ENCODE peak calls at places on chromosome 20, in six cellular contexts. O is hepatocyte, A is BJ, L is lower leg skin, E is psoas muscle, C is IMR-90. P is an unnamed sample.

GRCh38 chr20:59519707-59520014 is 84.7 kb upstream of the PHACTR3 start:
- DNase-seq in A (no peak), C (no peak), E (no peak), O (no peak), L (no peak), P (no peak)

GRCh38 chr20:60428651-60429050 is 470.4 kb downstream of the CDH26 start:
- DNase-seq in O (no peak), C (no peak), A (no peak), L (no peak), E (no peak), P (no peak)

GRCh38 chr20:24450646-24451376 is 18.6 kb upstream of the SYNDIG1 start:
- DNase-seq in C (no peak), A (no peak), L (no peak), E (no peak), O (no peak), P (no peak)

GRCh38 chr20:37523012-37523391 is 2.0 kb downstream of the NNAT start:
- DNase-seq in L (no peak), C (no peak), A (no peak), E (peak), O (no peak), P (no peak)

GRCh38 chr20:39069976-39070375 is 107.8 kb downstream of the DHX35 start:
- DNase-seq in C (peak), O (no peak), E (no peak), L (no peak), A (no peak), P (no peak)

GRCh38 chr20:41173791-41174341 is 36.5 kb downstream of the PLCG1 start:
- DNase-seq in E (peak), C (no peak), O (no peak), A (no peak), L (no peak), P (no peak)

GRCh38 chr20:56924976-56925695 is 296.0 kb downstream of the TFAP2C start:
- DNase-seq in E (no peak), C (no peak), A (no peak), L (no peak), O (peak), P (peak)

GRCh38 chr20:59063358-59064213 is 21.0 kb upstream of the PRELID3B start:
- DNase-seq in E (no peak), O (peak), A (no peak), L (no peak), C (peak), P (peak)

GRCh38 chr20:24698189-24698588 is 228.8 kb downstream of the SYNDIG1 start:
- DNase-seq in A (no peak), L (peak), C (no peak), O (no peak), E (no peak), P (no peak)

GRCh38 chr20:42531675-42531985 is 658.1 kb downstream of the PTPRT start:
- DNase-seq in O (no peak), E (no peak), L (no peak), A (no peak), C (no peak), P (peak)

GRCh38 chr20:46204594-46205205 is 86.6 kb downstream of the CD40 start:
- DNase-seq in A (no peak), O (no peak), C (no peak), E (no peak), L (no peak), P (no peak)

GRCh38 chr20:56160956-56161355 is 87.6 kb upstream of the MC3R start:
- DNase-seq in E (no peak), L (no peak), C (no peak), O (no peak), A (no peak), P (no peak)

GRCh38 chr20:25084616-25085187 is 2.8 kb upstream of the VSX1 start:
- DNase-seq in L (no peak), A (no peak), O (no peak), E (peak), C (no peak), P (peak)

GRCh38 chr20:10644458-10645204 is 29.2 kb downstream of the JAG1 start:
- DNase-seq in C (no peak), A (no peak), O (no peak), L (no peak), E (no peak), P (no peak)

GRCh38 chr20:64154590-64155257 is 9.5 kb upstream of the MYT1 start:
- DNase-seq in C (no peak), E (no peak), L (no peak), O (no peak), A (no peak), P (no peak)

GRCh38 chr20:2874456-2874855 is 1.2 kb downstream of the PTPRA start:
- DNase-seq in A (no peak), E (no peak), O (no peak), L (no peak), C (peak), P (peak)

GRCh38 chr20:13821876-13822275 is 37.0 kb downstream of the NDUFAF5 start:
- DNase-seq in A (peak), O (no peak), E (no peak), C (no peak), L (peak), P (no peak)

GRCh38 chr20:62735331-62735821 is 26.7 kb downstream of the NTSR1 start:
- DNase-seq in A (no peak), L (no peak), O (no peak), E (peak), C (no peak), P (no peak)

GRCh38 chr20:21901470-21902275 is 196.2 kb downstream of the PAX1 start:
- DNase-seq in O (peak), A (no peak), L (peak), E (peak), C (no peak), P (no peak)

GRCh38 chr20:32332614-32333013 is 25.5 kb upstream of the ASXL1 start:
- DNase-seq in L (no peak), O (no peak), E (no peak), C (peak), A (no peak), P (no peak)

GRCh38 chr20:3502878-3503277 is 32.1 kb downstream of the ATRN start:
- DNase-seq in O (no peak), E (no peak), L (no peak), A (no peak), C (no peak), P (no peak)

GRCh38 chr20:32513031-32513866 is 71.9 kb downstream of the NOL4L start:
- DNase-seq in C (no peak), L (no peak), O (no peak), E (no peak), A (no peak), P (no peak)

GRCh38 chr20:57335392-57335791 is 5.8 kb downstream of the SPO11 start:
- DNase-seq in O (no peak), E (no peak), C (no peak), L (no peak), A (no peak), P (no peak)

GRCh38 chr20:40029589-40029988 is 659.4 kb downstream of the MAFB start:
- DNase-seq in O (no peak), C (no peak), E (no peak), L (no peak), A (no peak), P (no peak)

GRCh38 chr20:15339264-15339663 is 1001.9 kb upstream of the FLRT3 start:
- DNase-seq in E (no peak), A (no peak), C (no peak), O (no peak), L (peak), P (no peak)

GRCh38 chr20:31484001-31484400 is 8.9 kb downstream of the REM1 start:
- DNase-seq in E (peak), C (no peak), A (no peak), O (no peak), L (no peak), P (no peak)

GRCh38 chr20:58585753-58586540 is 65.1 kb upstream of the STX16 start:
- DNase-seq in E (no peak), O (no peak), A (no peak), L (no peak), C (no peak), P (no peak)

GRCh38 chr20:11917663-11918062 is at the start of gene BTBD3:
- DNase-seq in E (peak), O (peak), L (peak), A (no peak), C (peak), P (peak)

GRCh38 chr20:59004763-59005522 is 2.1 kb downstream of the CTSZ start:
- DNase-seq in C (no peak), E (peak), A (no peak), L (no peak), O (no peak), P (no peak)

GRCh38 chr20:38177201-38177600 is 12.1 kb upstream of the TGM2 start:
- DNase-seq in L (no peak), E (no peak), C (no peak), O (no peak), A (no peak), P (no peak)

GRCh38 chr20:40497781-40498691 is 191.0 kb downstream of the MAFB start:
- DNase-seq in C (no peak), E (peak), A (no peak), L (peak), O (no peak), P (no peak)

GRCh38 chr20:63106108-63106764 is 99.5 kb upstream of the BHLHE23 start:
- DNase-seq in L (no peak), A (no peak), O (no peak), C (peak), E (no peak), P (no peak)

GRCh38 chr20:38167851-38168760 is 3.0 kb upstream of the TGM2 start:
- DNase-seq in E (peak), L (no peak), O (peak), C (peak), A (peak), P (peak)

GRCh38 chr20:10357974-10358373 is 76.0 kb downstream of the MKKS start:
- DNase-seq in A (no peak), C (peak), L (no peak), O (no peak), E (no peak), P (peak)

GRCh38 chr20:16415079-16415478 is 158.2 kb downstream of the KIF16B start:
- DNase-seq in C (peak), E (no peak), A (no peak), L (no peak), O (no peak), P (no peak)

GRCh38 chr20:58310291-58310782 is 822 bp downstream of the RAB22A start:
- DNase-seq in L (no peak), E (no peak), O (peak), C (peak), A (no peak), P (no peak)

GRCh38 chr20:4027590-4028265 is 12.4 kb upstream of the RNF24 start:
- DNase-seq in O (no peak), C (no peak), L (no peak), A (no peak), E (no peak), P (no peak)

GRCh38 chr20:1184638-1185315 is at the start of gene TMEM74B:
- DNase-seq in E (no peak), L (no peak), C (no peak), O (peak), A (no peak), P (peak)
- H3K4me3 ChIP-seq in E (peak), L (peak), C (peak), O (peak), A (peak), P (peak)

DNA sequence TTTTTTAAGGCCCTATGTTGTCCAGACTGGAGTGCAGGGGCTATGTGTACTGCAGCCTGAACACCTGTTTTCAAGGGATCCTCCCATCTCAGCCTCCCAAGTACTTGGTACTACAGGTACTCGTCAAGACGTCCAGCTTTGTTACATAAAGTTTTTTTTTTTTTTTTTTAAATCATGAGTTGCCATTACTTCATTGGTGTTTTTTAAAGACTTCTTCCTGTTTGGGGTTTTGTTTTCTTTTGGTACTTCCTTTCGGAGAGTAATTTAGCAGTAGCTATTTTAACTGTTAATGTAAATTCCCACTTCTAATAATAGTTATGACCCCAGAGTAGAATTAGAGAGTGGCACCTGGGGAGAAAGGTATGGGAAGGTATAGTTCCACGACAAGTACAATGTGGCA is 10.5 kb downstream of the ZNFX1 start:
- DNase-seq in C (no peak), L (no peak), A (no peak), E (no peak), O (peak), P (no peak)
- H3K4me3 ChIP-seq in C (no peak), L (no peak), A (no peak), E (peak), O (no peak), P (no peak)

GRCh38 chr20:44642203-44643153 is 9.0 kb downstream of the ADA start:
- DNase-seq in L (peak), A (no peak), C (peak), E (peak), O (peak), P (peak)
- H3K4me3 ChIP-seq in L (no peak), A (no peak), C (no peak), E (peak), O (no peak), P (no peak)

GRCh38 chr20:8709627-8710026 is 359.3 kb upstream of the PLCB4 start:
- DNase-seq in L (no peak), O (no peak), E (no peak), A (no peak), C (no peak), P (no peak)
- H3K4me3 ChIP-seq in L (no peak), O (no peak), E (no peak), A (no peak), C (no peak), P (no peak)

DNA sequence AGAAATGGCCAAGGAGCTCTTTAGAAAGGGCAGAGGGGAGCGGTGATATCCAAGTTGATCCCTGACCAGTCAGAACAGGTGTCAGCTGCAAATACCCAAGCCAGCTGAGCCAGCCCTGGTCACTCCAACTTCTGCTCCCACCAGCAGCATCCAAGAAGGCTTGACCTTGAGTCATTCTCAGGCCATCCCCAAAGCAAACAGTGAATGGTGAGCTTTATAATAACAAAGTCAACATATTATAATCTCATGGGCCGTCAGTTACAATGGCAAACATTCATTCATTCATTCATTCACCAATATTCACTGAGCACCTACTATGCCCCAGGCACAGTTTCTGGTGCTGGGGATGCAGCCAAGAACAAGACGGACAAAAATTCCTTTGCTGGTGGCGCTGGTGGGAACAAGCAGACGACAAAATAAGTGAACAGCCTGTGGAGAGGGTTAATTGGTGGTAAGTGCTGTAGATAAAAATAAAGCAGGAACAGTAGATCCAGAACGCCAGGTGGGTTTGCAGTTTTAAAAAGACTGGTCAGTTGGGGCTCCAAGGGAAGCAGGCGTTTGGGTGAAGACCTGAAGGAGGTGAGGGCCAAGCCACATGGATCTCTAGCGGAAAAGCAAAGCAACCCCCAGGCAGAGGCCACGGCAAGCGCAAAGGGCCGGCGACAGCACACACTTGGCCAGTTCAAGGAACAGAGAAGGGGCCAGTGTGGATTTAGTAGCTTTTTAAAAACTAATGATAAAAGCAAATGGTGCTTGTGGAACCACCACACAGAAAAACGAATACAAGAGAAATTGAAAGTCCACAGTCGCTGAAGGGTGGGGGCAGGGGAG is 131.8 kb upstream of the PTPN1 start:
- DNase-seq in A (no peak), L (no peak), O (no peak), E (no peak), C (peak), P (no peak)
- H3K4me3 ChIP-seq in A (no peak), L (no peak), O (no peak), E (peak), C (no peak), P (no peak)

DNA sequence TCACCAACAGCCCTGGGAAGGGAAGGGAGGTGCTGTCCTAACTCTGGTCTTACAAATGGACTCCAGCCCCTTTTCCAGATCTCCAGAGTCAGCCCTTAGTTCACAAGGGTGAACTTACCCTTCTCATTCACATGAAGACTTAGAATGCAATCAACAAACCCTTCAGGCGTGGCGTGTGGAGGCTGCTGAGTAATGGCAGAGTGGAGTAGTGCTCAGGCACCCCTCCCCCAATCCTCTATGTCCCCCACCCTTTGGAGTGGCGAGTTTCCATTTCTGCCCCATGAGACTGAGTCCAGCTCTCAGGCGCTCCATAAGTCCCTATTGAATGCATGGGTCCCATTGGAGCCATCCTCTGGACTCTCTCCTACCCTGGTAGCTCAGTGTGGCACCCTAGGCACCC is 3.3 kb downstream of the SNAI1 start:
- DNase-seq in A (no peak), C (no peak), E (no peak), O (no peak), L (no peak), P (no peak)
- H3K4me3 ChIP-seq in A (peak), C (no peak), E (peak), O (no peak), L (no peak), P (no peak)

GRCh38 chr20:53773792-53774371 is 180.2 kb upstream of the ZNF217 start:
- DNase-seq in L (no peak), C (peak), A (peak), O (peak), E (no peak), P (no peak)

GRCh38 chr20:53764416-53764800 is 170.8 kb upstream of the ZNF217 start:
- DNase-seq in L (no peak), C (no peak), E (no peak), O (no peak), A (no peak), P (no peak)

GRCh38 chr20:53767206-53767924 is 173.7 kb upstream of the ZNF217 start:
- DNase-seq in C (no peak), L (no peak), A (no peak), O (peak), E (no peak), P (no peak)

GRCh38 chr20:53768329-53768728 is 174.7 kb upstream of the ZNF217 start:
- DNase-seq in E (no peak), L (no peak), O (no peak), C (no peak), A (no peak), P (peak)

GRCh38 chr20:53769041-53769440 is 175.4 kb upstream of the ZNF217 start:
- DNase-seq in L (no peak), E (no peak), O (no peak), A (no peak), C (peak), P (no peak)
- H3K4me3 ChIP-seq in L (no peak), E (no peak), O (no peak), A (no peak), C (no peak), P (no peak)

GRCh38 chr20:51480507-51481270 is 61.8 kb downstream of the NFATC2 start:
- DNase-seq in E (no peak), O (no peak), L (no peak), C (no peak), A (no peak), P (no peak)

GRCh38 chr20:51486197-51487005 is 56.1 kb downstream of the NFATC2 start:
- DNase-seq in O (no peak), C (peak), A (no peak), E (no peak), L (no peak), P (no peak)

GRCh38 chr20:51484141-51484815 is 58.2 kb downstream of the NFATC2 start:
- DNase-seq in L (no peak), O (no peak), E (no peak), A (no peak), C (no peak), P (no peak)

GRCh38 chr20:51481311-51481997 is 61.1 kb downstream of the NFATC2 start:
- DNase-seq in C (no peak), O (no peak), L (no peak), A (no peak), E (no peak), P (no peak)

DNA sequence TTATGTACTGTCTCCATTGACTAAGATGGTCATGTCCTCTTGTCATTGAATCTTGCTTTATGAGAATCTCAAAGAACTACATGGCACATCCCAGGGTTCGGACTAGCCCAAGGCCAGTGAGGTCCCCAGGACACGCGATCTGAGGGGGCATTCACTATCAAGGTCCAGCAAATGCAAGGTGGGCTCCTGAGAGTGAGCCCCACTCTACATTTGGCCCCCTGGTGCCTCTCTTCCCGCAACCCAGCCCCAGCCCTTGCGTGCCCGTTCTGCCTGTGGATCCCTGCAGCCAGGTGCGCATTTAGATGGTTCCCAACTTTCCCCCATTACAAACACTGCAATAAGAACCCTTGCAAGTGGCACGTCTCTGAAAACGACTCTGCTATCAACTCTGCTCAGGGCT is 59.7 kb downstream of the NFATC2 start:
- DNase-seq in C (no peak), O (no peak), L (no peak), A (no peak), E (no peak), P (no peak)
- H3K4me3 ChIP-seq in C (no peak), O (no peak), L (no peak), A (no peak), E (no peak), P (no peak)